ENCODE peak calls at places on chromosome X, in seven cellular contexts. M is natural killer cell, B is B cell, W is Panc1, P is left lung, A is left ventricle myocardium inferior, T is GM06990. L is an unnamed sample.

GRCh38 chrX:69321006-69321655 is 155.9 kb upstream of the PJA1 start:
- DNase-seq in M (no peak), B (no peak), W (no peak), P (no peak), A (no peak), T (no peak), L (no peak)

GRCh38 chrX:97026406-97026805 is 142.7 kb downstream of the RPA4 start:
- DNase-seq in M (no peak), B (no peak), W (no peak), P (no peak), A (no peak), T (no peak), L (no peak)

GRCh38 chrX:13376857-13377441 is 57.1 kb upstream of the ATXN3L start:
- DNase-seq in M (no peak), B (no peak), W (no peak), P (peak; percentile 34), A (no peak), T (no peak), L (no peak)

GRCh38 chrX:76821276-76821675 is 393.8 kb downstream of the MAGEE1 start:
- DNase-seq in M (no peak), B (no peak), W (no peak), P (no peak), A (no peak), T (no peak), L (no peak)

GRCh38 chrX:123504630-123505270 is 228.1 kb downstream of the THOC2 start:
- DNase-seq in M (no peak), B (no peak), W (no peak), P (no peak), A (no peak), T (no peak), L (no peak)

GRCh38 chrX:71917621-71918341 is 7.1 kb downstream of the NHSL2 start:
- DNase-seq in M (no peak), B (no peak), W (no peak), P (no peak), A (no peak), T (no peak), L (no peak)

GRCh38 chrX:119252716-119253115 is 16.6 kb downstream of the PGRMC1 start:
- DNase-seq in M (no peak), B (no peak), W (no peak), P (no peak), A (no peak), T (no peak), L (no peak)

GRCh38 chrX:30883141-30883540 is 5.9 kb downstream of the TAB3 start:
- DNase-seq in M (no peak), B (no peak), W (no peak), P (no peak), A (no peak), T (no peak), L (no peak)

GRCh38 chrX:47078129-47079043 is at the start of gene RGN:
- DNase-seq in M (no peak), B (no peak), W (no peak), P (no peak), A (peak; percentile 26), T (no peak), L (no peak)

GRCh38 chrX:39253551-39253950 is 452.3 kb downstream of the MID1IP1 start:
- DNase-seq in M (no peak), B (no peak), W (no peak), P (no peak), A (no peak), T (no peak), L (no peak)

GRCh38 chrX:68997461-68997860 is 167.8 kb downstream of the PJA1 start:
- DNase-seq in M (no peak), B (no peak), W (no peak), P (no peak), A (no peak), T (no peak), L (no peak)

GRCh38 chrX:94831364-94831763 is 1157.4 kb downstream of the FAM133A start:
- DNase-seq in M (no peak), B (no peak), W (no peak), P (no peak), A (no peak), T (no peak), L (no peak)

GRCh38 chrX:34559325-34559724 is 97.8 kb downstream of the TMEM47 start:
- DNase-seq in M (no peak), B (no peak), W (no peak), P (no peak), A (no peak), T (peak; percentile 4), L (no peak)

GRCh38 chrX:74119016-74119910 is 184.7 kb upstream of the ZCCHC13 start:
- DNase-seq in M (no peak), B (no peak), W (no peak), P (no peak), A (no peak), T (no peak), L (no peak)

GRCh38 chrX:2445662-2446623 is 54.8 kb downstream of the DHRSX start:
- DNase-seq in M (no peak), B (no peak), W (no peak), P (no peak), A (no peak), T (no peak), L (no peak)

GRCh38 chrX:20742106-20742505 is 475.4 kb upstream of the RPS6KA3 start:
- DNase-seq in M (no peak), B (no peak), W (no peak), P (no peak), A (no peak), T (no peak), L (no peak)

GRCh38 chrX:133638285-133638684 is 223.0 kb upstream of the GPC4 start:
- DNase-seq in M (no peak), B (no peak), W (no peak), P (no peak), A (no peak), T (no peak), L (no peak)

DNA sequence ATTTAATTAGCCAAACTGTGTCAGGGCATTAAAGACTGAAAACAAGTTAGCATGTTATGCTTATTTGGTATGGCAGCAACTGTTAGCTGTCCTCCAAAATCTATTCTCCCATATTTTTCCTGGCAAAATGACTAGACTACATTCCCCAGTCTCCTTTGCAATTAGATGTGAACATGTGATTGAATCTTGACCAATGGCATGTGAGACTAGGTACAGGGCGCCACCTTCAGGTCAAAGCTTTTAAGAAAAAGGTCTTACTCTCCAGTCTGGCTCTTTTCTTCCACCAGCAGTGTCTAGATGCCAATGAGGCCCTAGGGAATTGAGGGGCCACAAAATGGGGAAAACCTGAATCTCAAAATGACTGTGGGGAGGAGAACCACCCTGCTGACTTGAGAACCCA is 408.2 kb downstream of the SMARCA1 start:
- DNase-seq in M (no peak), B (no peak), W (no peak), P (no peak), A (no peak), T (no peak), L (peak; percentile 11)
- TF ChIP-seq CTCF in M (no peak), B (no peak), W (peak; percentile 68), P (no peak), A (no peak), T (peak; percentile 43), L (peak; percentile 26)

GRCh38 chrX:48540015-48540350 is 469 bp downstream of the TBC1D25 start:
- DNase-seq in M (peak; percentile 45), B (peak; percentile 60), W (no peak), P (peak; percentile 44), A (no peak), T (no peak), L (peak; percentile 46)

GRCh38 chrX:48540480-48540879 is 966 bp downstream of the TBC1D25 start:
- DNase-seq in M (no peak), B (no peak), W (no peak), P (no peak), A (no peak), T (no peak), L (no peak)

GRCh38 chrX:48541140-48541814 is 1.8 kb downstream of the TBC1D25 start:
- DNase-seq in M (peak; percentile 16), B (no peak), W (no peak), P (no peak), A (no peak), T (peak; percentile 40), L (no peak)

GRCh38 chrX:48538641-48539344 is 721 bp upstream of the TBC1D25 start:
- DNase-seq in M (no peak), B (no peak), W (no peak), P (no peak), A (no peak), T (no peak), L (no peak)

DNA sequence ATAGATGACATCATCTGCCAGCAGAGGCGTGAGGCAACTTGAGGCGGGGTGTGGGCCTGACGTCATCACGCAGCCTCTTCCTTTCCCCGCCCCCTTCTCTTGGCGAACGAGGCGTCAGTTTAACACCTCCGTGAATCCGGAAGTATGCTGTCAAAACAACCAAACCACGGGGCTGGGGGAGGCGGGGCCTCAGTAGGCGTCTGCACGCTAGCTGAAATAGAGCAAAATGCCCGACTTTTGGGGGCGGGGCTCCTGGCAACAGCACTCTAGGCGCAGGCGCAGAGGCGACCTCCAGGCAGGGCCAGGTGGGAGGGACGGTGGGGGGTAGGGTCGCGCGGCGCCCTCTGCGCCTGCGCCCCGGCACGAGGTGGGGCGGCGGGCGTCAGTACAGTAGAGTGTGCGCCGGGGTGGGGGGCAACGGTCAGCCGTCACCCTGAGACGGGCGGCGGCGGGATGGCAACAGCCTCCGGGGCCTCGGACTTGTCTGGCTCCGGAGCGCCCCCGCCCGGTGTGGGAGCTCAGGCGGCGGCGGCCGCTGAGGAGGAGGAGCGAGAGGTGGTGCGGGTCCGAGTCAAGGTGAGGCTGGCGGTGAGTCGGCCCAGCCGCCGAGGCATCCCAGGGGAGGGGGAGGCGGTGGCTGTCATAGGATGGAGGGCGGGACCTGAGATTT is at the start of gene TBC1D25:
- DNase-seq in M (peak; percentile 91), B (peak; percentile 98), W (peak; percentile 92), P (peak; percentile 97), A (peak; percentile 96), T (peak; percentile 91), L (peak; percentile 90)
- TF ChIP-seq CTCF in M (peak; percentile 33), B (peak; percentile 50), W (no peak), P (no peak), A (peak; percentile 52), T (peak; percentile 25), L (peak; percentile 34)

GRCh38 chrX:7711167-7711566 is 131.8 kb upstream of the VCX start:
- DNase-seq in M (no peak), B (no peak), W (no peak), P (no peak), A (no peak), T (no peak), L (no peak)

GRCh38 chrX:7709845-7710244 is 133.1 kb upstream of the VCX start:
- DNase-seq in M (no peak), B (no peak), W (no peak), P (no peak), A (no peak), T (no peak), L (no peak)

GRCh38 chrX:7706032-7706431 is 136.9 kb upstream of the VCX start:
- DNase-seq in M (no peak), B (no peak), W (no peak), P (no peak), A (no peak), T (no peak), L (no peak)
- TF ChIP-seq CTCF in M (no peak), B (no peak), W (peak; percentile 14), P (no peak), A (peak; percentile 29), T (peak; percentile 10), L (no peak)

DNA sequence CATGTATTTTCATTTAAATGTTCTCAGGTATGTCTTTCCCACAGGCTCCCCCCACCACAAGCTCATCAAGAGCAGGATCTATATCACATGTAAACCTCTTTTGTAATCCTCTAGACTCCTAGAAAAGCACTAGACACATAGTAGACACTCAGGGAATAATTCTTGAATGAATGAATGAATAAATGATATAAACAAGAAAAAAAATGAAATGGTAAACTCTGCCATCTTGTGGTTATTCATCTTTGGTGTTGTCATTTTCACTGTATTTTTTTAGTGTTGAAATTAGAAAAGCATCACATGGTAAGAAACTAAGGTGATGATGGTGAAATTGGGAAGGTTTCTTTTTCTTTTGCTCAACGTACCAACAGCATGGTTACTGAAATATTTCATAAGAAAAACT is 34.2 kb upstream of the C1GALT1C1 start:
- DNase-seq in M (no peak), B (no peak), W (peak; percentile 32), P (no peak), A (no peak), T (peak; percentile 18), L (no peak)
- TF ChIP-seq CTCF in M (no peak), B (peak; percentile 52), W (peak; percentile 31), P (no peak), A (peak; percentile 39), T (peak; percentile 7), L (no peak)

L was measured in GM10248.